ENCODE peak calls at places on chromosome 2, in eight cellular contexts. One of them, this sample, is unnamed.

GRCh38 chr2:127508621-127509034 is 17.7 kb downstream of the IWS1 start:
- DNase-seq in OCI-LY7: no peak
- DNase-seq in choroid plexus epithelial cell: peak; percentile 91
- DNase-seq in spleen: no peak
- DNase-seq in NT2/D1: no peak
- DNase-seq in cardiac fibroblast: peak; percentile 96
- DNase-seq in neuronal stem cell: no peak
- DNase-seq in MM.1S: no peak
- DNase-seq in this sample: peak; percentile 92

GRCh38 chr2:201126308-201127127 is 10.6 kb downstream of the CFLAR start:
- DNase-seq in cardiac fibroblast: peak; percentile 81
- DNase-seq in neuronal stem cell: no peak
- DNase-seq in MM.1S: peak; percentile 79
- DNase-seq in choroid plexus epithelial cell: peak; percentile 86
- DNase-seq in spleen: no peak
- DNase-seq in NT2/D1: no peak
- DNase-seq in OCI-LY7: peak; percentile 23
- DNase-seq in this sample: no peak

GRCh38 chr2:136117909-136118818 is at the start of gene CXCR4:
- DNase-seq in neuronal stem cell: peak; percentile 84
- DNase-seq in spleen: peak; percentile 98
- DNase-seq in cardiac fibroblast: peak; percentile 18
- DNase-seq in OCI-LY7: peak; percentile 89
- DNase-seq in MM.1S: peak; percentile 86
- DNase-seq in NT2/D1: peak; percentile 85
- DNase-seq in choroid plexus epithelial cell: peak; percentile 19
- DNase-seq in this sample: peak; percentile 65

GRCh38 chr2:103788875-103789715 is 1027.3 kb downstream of the TMEM182 start:
- DNase-seq in MM.1S: no peak
- DNase-seq in OCI-LY7: no peak
- DNase-seq in neuronal stem cell: peak; percentile 88
- DNase-seq in spleen: no peak
- DNase-seq in choroid plexus epithelial cell: peak; percentile 4
- DNase-seq in NT2/D1: peak; percentile 54
- DNase-seq in cardiac fibroblast: peak; percentile 0
- DNase-seq in this sample: no peak

GRCh38 chr2:119073213-119073612 is 85.3 kb downstream of the C1QL2 start:
- DNase-seq in NT2/D1: no peak
- DNase-seq in OCI-LY7: no peak
- DNase-seq in cardiac fibroblast: no peak
- DNase-seq in choroid plexus epithelial cell: no peak
- DNase-seq in spleen: no peak
- DNase-seq in MM.1S: no peak
- DNase-seq in neuronal stem cell: no peak
- DNase-seq in this sample: no peak

GRCh38 chr2:1854747-1855146 is 110.4 kb upstream of the PXDN start:
- DNase-seq in spleen: no peak
- DNase-seq in choroid plexus epithelial cell: peak; percentile 90
- DNase-seq in cardiac fibroblast: peak; percentile 38
- DNase-seq in neuronal stem cell: peak; percentile 75
- DNase-seq in OCI-LY7: no peak
- DNase-seq in MM.1S: no peak
- DNase-seq in NT2/D1: peak; percentile 71
- DNase-seq in this sample: no peak

GRCh38 chr2:74128206-74128605 is 19.5 kb downstream of the BOLA3 start:
- DNase-seq in neuronal stem cell: no peak
- DNase-seq in choroid plexus epithelial cell: no peak
- DNase-seq in spleen: no peak
- DNase-seq in NT2/D1: no peak
- DNase-seq in cardiac fibroblast: no peak
- DNase-seq in MM.1S: no peak
- DNase-seq in OCI-LY7: no peak
- DNase-seq in this sample: no peak

GRCh38 chr2:30756971-30757370 is 50.3 kb downstream of the CAPN13 start:
- DNase-seq in cardiac fibroblast: no peak
- DNase-seq in NT2/D1: no peak
- DNase-seq in neuronal stem cell: no peak
- DNase-seq in spleen: peak; percentile 47
- DNase-seq in MM.1S: no peak
- DNase-seq in OCI-LY7: no peak
- DNase-seq in choroid plexus epithelial cell: no peak
- DNase-seq in this sample: no peak

GRCh38 chr2:53632714-53633113 is 134.9 kb upstream of the CHAC2 start:
- DNase-seq in NT2/D1: no peak
- DNase-seq in OCI-LY7: no peak
- DNase-seq in neuronal stem cell: no peak
- DNase-seq in choroid plexus epithelial cell: peak; percentile 71
- DNase-seq in cardiac fibroblast: peak; percentile 23
- DNase-seq in MM.1S: no peak
- DNase-seq in spleen: no peak
- DNase-seq in this sample: no peak

GRCh38 chr2:172859821-172860707 is 124.4 kb downstream of the RAPGEF4 start:
- DNase-seq in OCI-LY7: no peak
- DNase-seq in spleen: no peak
- DNase-seq in NT2/D1: no peak
- DNase-seq in choroid plexus epithelial cell: peak; percentile 26
- DNase-seq in cardiac fibroblast: peak; percentile 37
- DNase-seq in MM.1S: no peak
- DNase-seq in neuronal stem cell: no peak
- DNase-seq in this sample: no peak

GRCh38 chr2:100401268-100401667 is 16.2 kb downstream of the CHST10 start:
- DNase-seq in OCI-LY7: no peak
- DNase-seq in NT2/D1: no peak
- DNase-seq in spleen: no peak
- DNase-seq in neuronal stem cell: no peak
- DNase-seq in choroid plexus epithelial cell: no peak
- DNase-seq in MM.1S: no peak
- DNase-seq in cardiac fibroblast: no peak
- DNase-seq in this sample: no peak

GRCh38 chr2:46991985-46992384 is 76.4 kb upstream of the MCFD2 start:
- DNase-seq in spleen: no peak
- DNase-seq in neuronal stem cell: no peak
- DNase-seq in choroid plexus epithelial cell: no peak
- DNase-seq in NT2/D1: no peak
- DNase-seq in OCI-LY7: no peak
- DNase-seq in cardiac fibroblast: no peak
- DNase-seq in MM.1S: no peak
- DNase-seq in this sample: no peak

GRCh38 chr2:85132392-85132791 is 800 bp upstream of the TCF7L1 start:
- DNase-seq in neuronal stem cell: no peak
- DNase-seq in cardiac fibroblast: peak; percentile 15
- DNase-seq in NT2/D1: no peak
- DNase-seq in spleen: no peak
- DNase-seq in OCI-LY7: no peak
- DNase-seq in MM.1S: no peak
- DNase-seq in choroid plexus epithelial cell: no peak
- DNase-seq in this sample: no peak

GRCh38 chr2:127217470-127218325 is 2.4 kb downstream of the CYP27C1 start:
- DNase-seq in OCI-LY7: no peak
- DNase-seq in neuronal stem cell: no peak
- DNase-seq in choroid plexus epithelial cell: no peak
- DNase-seq in cardiac fibroblast: no peak
- DNase-seq in spleen: no peak
- DNase-seq in NT2/D1: no peak
- DNase-seq in MM.1S: no peak
- DNase-seq in this sample: no peak

GRCh38 chr2:104736026-104736425 is 117.9 kb upstream of the POU3F3 start:
- DNase-seq in NT2/D1: no peak
- DNase-seq in OCI-LY7: no peak
- DNase-seq in choroid plexus epithelial cell: peak; percentile 8
- DNase-seq in MM.1S: no peak
- DNase-seq in spleen: no peak
- DNase-seq in neuronal stem cell: no peak
- DNase-seq in cardiac fibroblast: no peak
- DNase-seq in this sample: no peak

GRCh38 chr2:224395646-224396390 is 6.1 kb downstream of the FAM124B start:
- DNase-seq in choroid plexus epithelial cell: no peak
- DNase-seq in NT2/D1: no peak
- DNase-seq in neuronal stem cell: no peak
- DNase-seq in cardiac fibroblast: no peak
- DNase-seq in OCI-LY7: no peak
- DNase-seq in spleen: no peak
- DNase-seq in MM.1S: no peak
- DNase-seq in this sample: no peak
- H3K4me3 ChIP-seq in choroid plexus epithelial cell: no peak overlapping the region
- H3K4me3 ChIP-seq in NT2/D1: no peak overlapping the region
- H3K4me3 ChIP-seq in neuronal stem cell: no peak overlapping the region
- H3K4me3 ChIP-seq in cardiac fibroblast: no peak overlapping the region
- H3K4me3 ChIP-seq in OCI-LY7: no peak overlapping the region
- H3K4me3 ChIP-seq in spleen: no peak overlapping the region
- H3K4me3 ChIP-seq in MM.1S: no peak overlapping the region
- H3K4me3 ChIP-seq in this sample: no peak overlapping the region

GRCh38 chr2:218985021-218985324 is at the start of gene FEV:
- DNase-seq in MM.1S: no peak
- DNase-seq in cardiac fibroblast: no peak
- DNase-seq in NT2/D1: no peak
- DNase-seq in neuronal stem cell: no peak
- DNase-seq in OCI-LY7: no peak
- DNase-seq in choroid plexus epithelial cell: no peak
- DNase-seq in spleen: no peak
- DNase-seq in this sample: no peak
- H3K4me3 ChIP-seq in MM.1S: no peak within 1 kb of the TSS
- H3K4me3 ChIP-seq in cardiac fibroblast: no peak within 1 kb of the TSS
- H3K4me3 ChIP-seq in NT2/D1: peak within 1 kb of the TSS; percentile 41
- H3K4me3 ChIP-seq in neuronal stem cell: no peak within 1 kb of the TSS
- H3K4me3 ChIP-seq in OCI-LY7: no peak within 1 kb of the TSS
- H3K4me3 ChIP-seq in choroid plexus epithelial cell: no peak within 1 kb of the TSS
- H3K4me3 ChIP-seq in spleen: peak within 1 kb of the TSS; percentile 7
- H3K4me3 ChIP-seq in this sample: peak within 1 kb of the TSS; percentile 20

GRCh38 chr2:234329202-234329930 is 167.5 kb downstream of the ARL4C start:
- DNase-seq in neuronal stem cell: no peak
- DNase-seq in MM.1S: no peak
- DNase-seq in NT2/D1: no peak
- DNase-seq in cardiac fibroblast: no peak
- DNase-seq in choroid plexus epithelial cell: no peak
- DNase-seq in spleen: no peak
- DNase-seq in OCI-LY7: no peak
- DNase-seq in this sample: no peak
- H3K4me3 ChIP-seq in neuronal stem cell: no peak overlapping the region
- H3K4me3 ChIP-seq in MM.1S: no peak overlapping the region
- H3K4me3 ChIP-seq in NT2/D1: no peak overlapping the region
- H3K4me3 ChIP-seq in cardiac fibroblast: no peak overlapping the region
- H3K4me3 ChIP-seq in choroid plexus epithelial cell: no peak overlapping the region
- H3K4me3 ChIP-seq in spleen: no peak overlapping the region
- H3K4me3 ChIP-seq in OCI-LY7: no peak overlapping the region
- H3K4me3 ChIP-seq in this sample: no peak overlapping the region

GRCh38 chr2:240789501-240790369 is 30.3 kb downstream of the KIF1A start:
- DNase-seq in spleen: peak; percentile 67
- DNase-seq in OCI-LY7: no peak
- DNase-seq in MM.1S: no peak
- DNase-seq in choroid plexus epithelial cell: no peak
- DNase-seq in neuronal stem cell: no peak
- DNase-seq in cardiac fibroblast: no peak
- DNase-seq in NT2/D1: no peak
- DNase-seq in this sample: no peak

GRCh38 chr2:240792658-240793312 is 27.2 kb downstream of the KIF1A start:
- DNase-seq in cardiac fibroblast: no peak
- DNase-seq in neuronal stem cell: no peak
- DNase-seq in choroid plexus epithelial cell: no peak
- DNase-seq in OCI-LY7: no peak
- DNase-seq in NT2/D1: no peak
- DNase-seq in MM.1S: no peak
- DNase-seq in spleen: peak; percentile 54
- DNase-seq in this sample: no peak

GRCh38 chr2:240791821-240792657 is 28.0 kb downstream of the KIF1A start:
- DNase-seq in cardiac fibroblast: no peak
- DNase-seq in neuronal stem cell: peak; percentile 8
- DNase-seq in OCI-LY7: no peak
- DNase-seq in spleen: peak; percentile 53
- DNase-seq in NT2/D1: no peak
- DNase-seq in choroid plexus epithelial cell: no peak
- DNase-seq in MM.1S: no peak
- DNase-seq in this sample: no peak

GRCh38 chr2:240790370-240791210 is 29.4 kb downstream of the KIF1A start:
- DNase-seq in neuronal stem cell: no peak
- DNase-seq in spleen: peak; percentile 69
- DNase-seq in cardiac fibroblast: no peak
- DNase-seq in NT2/D1: no peak
- DNase-seq in choroid plexus epithelial cell: no peak
- DNase-seq in MM.1S: no peak
- DNase-seq in OCI-LY7: no peak
- DNase-seq in this sample: no peak

GRCh38 chr2:240791211-240791800 is 28.7 kb downstream of the KIF1A start:
- DNase-seq in MM.1S: no peak
- DNase-seq in cardiac fibroblast: no peak
- DNase-seq in OCI-LY7: no peak
- DNase-seq in spleen: peak; percentile 59
- DNase-seq in NT2/D1: no peak
- DNase-seq in neuronal stem cell: no peak
- DNase-seq in choroid plexus epithelial cell: no peak
- DNase-seq in this sample: no peak
- H3K4me3 ChIP-seq in MM.1S: no peak overlapping the region
- H3K4me3 ChIP-seq in cardiac fibroblast: no peak overlapping the region
- H3K4me3 ChIP-seq in OCI-LY7: no peak overlapping the region
- H3K4me3 ChIP-seq in spleen: no peak overlapping the region
- H3K4me3 ChIP-seq in NT2/D1: no peak overlapping the region
- H3K4me3 ChIP-seq in neuronal stem cell: no peak overlapping the region
- H3K4me3 ChIP-seq in choroid plexus epithelial cell: no peak overlapping the region
- H3K4me3 ChIP-seq in this sample: no peak overlapping the region

GRCh38 chr2:215528555-215528954 is 92.7 kb upstream of the FN1 start:
- DNase-seq in NT2/D1: no peak
- DNase-seq in MM.1S: no peak
- DNase-seq in OCI-LY7: no peak
- DNase-seq in cardiac fibroblast: peak; percentile 92
- DNase-seq in choroid plexus epithelial cell: peak; percentile 92
- DNase-seq in spleen: no peak
- DNase-seq in neuronal stem cell: no peak
- DNase-seq in this sample: no peak
- H3K4me3 ChIP-seq in NT2/D1: no peak overlapping the region
- H3K4me3 ChIP-seq in MM.1S: no peak overlapping the region
- H3K4me3 ChIP-seq in OCI-LY7: no peak overlapping the region
- H3K4me3 ChIP-seq in cardiac fibroblast: no peak overlapping the region
- H3K4me3 ChIP-seq in choroid plexus epithelial cell: no peak overlapping the region
- H3K4me3 ChIP-seq in spleen: no peak overlapping the region
- H3K4me3 ChIP-seq in neuronal stem cell: no peak overlapping the region
- H3K4me3 ChIP-seq in this sample: no peak overlapping the region

DNA sequence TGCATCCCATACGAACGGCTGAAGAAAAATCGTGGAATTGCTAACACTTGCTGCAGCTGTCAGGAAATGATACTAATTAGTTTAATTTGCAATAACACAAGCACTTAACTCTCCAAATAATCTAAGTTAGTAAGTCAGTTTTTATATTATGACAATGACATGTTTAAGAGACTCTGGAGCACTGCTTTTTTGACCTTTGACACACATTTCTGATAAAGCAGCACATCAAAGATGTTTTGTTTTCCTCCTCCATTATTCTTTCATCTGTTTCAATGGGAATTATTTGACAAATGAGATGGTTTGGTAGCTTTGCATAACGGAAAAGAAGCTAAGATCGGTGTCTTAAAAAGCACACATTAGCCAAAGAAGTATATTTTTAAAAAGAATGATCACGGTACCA is 123.8 kb upstream of the SATB2 start:
- DNase-seq in cardiac fibroblast: no peak
- DNase-seq in MM.1S: no peak
- DNase-seq in OCI-LY7: no peak
- DNase-seq in choroid plexus epithelial cell: no peak
- DNase-seq in spleen: no peak
- DNase-seq in neuronal stem cell: no peak
- DNase-seq in NT2/D1: no peak
- DNase-seq in this sample: no peak
- H3K4me3 ChIP-seq in cardiac fibroblast: no peak overlapping the region
- H3K4me3 ChIP-seq in MM.1S: no peak overlapping the region
- H3K4me3 ChIP-seq in OCI-LY7: no peak overlapping the region
- H3K4me3 ChIP-seq in choroid plexus epithelial cell: peak overlapping the region; percentile 53
- H3K4me3 ChIP-seq in spleen: no peak overlapping the region
- H3K4me3 ChIP-seq in neuronal stem cell: no peak overlapping the region
- H3K4me3 ChIP-seq in NT2/D1: no peak overlapping the region
- H3K4me3 ChIP-seq in this sample: peak overlapping the region; percentile 35